ENCODE peak calls at places on chromosomes 12 and 14, in four cellular contexts. U is K562, F is SK-N-SH, M is WTC11. L is an unnamed sample.
A peak's percentile ranks its signal among the peaks of the same experiment; 100 is the strongest.

GRCh38 chr12:123160801-123161487 is 10.1 kb upstream of the PITPNM2 start:
- DNase-seq in F (no peak), M (no peak), U (no peak), L (no peak)

GRCh38 chr12:27555316-27555715 is 31.3 kb downstream of the PPFIBP1 start:
- DNase-seq in U (no peak), M (no peak), F (no peak), L (no peak)

GRCh38 chr12:71865166-71865713 is 25.7 kb downstream of the TBC1D15 start:
- DNase-seq in F (no peak), M (no peak), U (no peak), L (no peak)

GRCh38 chr12:79344855-79345840 is 345.6 kb downstream of the PAWR start:
- DNase-seq in U (peak; percentile 17), M (peak; percentile 61), F (peak; percentile 42), L (peak; percentile 2)

GRCh38 chr14:95424533-95424932 is 91.9 kb downstream of the SYNE3 start:
- DNase-seq in M (no peak), U (no peak), F (no peak), L (no peak)

GRCh38 chr14:68365228-68365627 is 427.6 kb downstream of the ZFP36L1 start:
- DNase-seq in M (no peak), U (no peak), F (no peak), L (no peak)

GRCh38 chr12:108133482-108133881 is 4.4 kb downstream of the WSCD2 start:
- DNase-seq in M (no peak), F (no peak), U (no peak), L (no peak)

GRCh38 chr14:74739293-74740030 is 23.7 kb upstream of the YLPM1 start:
- DNase-seq in U (no peak), M (no peak), F (no peak), L (no peak)

GRCh38 chr14:69716483-69717187 is 50.3 kb upstream of the SRSF5 start:
- DNase-seq in M (no peak), U (no peak), F (no peak), L (no peak)

GRCh38 chr12:131511391-131511802 is 199.5 kb upstream of the SFSWAP start:
- DNase-seq in F (no peak), U (no peak), M (no peak), L (peak; percentile 73)
- TF ChIP-seq USF1 in F (no peak), U (no peak), M (no peak), L (no peak)

DNA sequence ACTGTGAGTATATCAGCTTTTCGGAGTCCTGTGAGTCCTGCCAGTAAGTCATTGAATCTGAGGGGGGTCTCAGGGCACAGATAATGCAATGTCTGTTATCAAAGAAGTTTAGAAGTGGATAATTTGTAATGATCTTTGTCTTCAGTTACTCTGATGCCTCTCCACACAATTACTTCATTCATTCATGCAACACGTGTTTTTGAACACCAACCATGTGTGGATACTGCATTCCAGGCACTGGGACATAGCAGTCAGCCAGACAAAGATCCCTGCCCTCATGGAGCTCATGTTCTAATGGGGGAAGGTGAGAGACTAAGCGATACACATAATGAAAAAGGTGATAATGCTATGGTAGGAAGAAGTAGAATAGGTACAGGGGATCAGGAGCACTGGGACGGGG is 60.8 kb upstream of the SCN8A start:
- DNase-seq in F (no peak), U (no peak), M (no peak), L (no peak)
- TF ChIP-seq USF1 in F (no peak), U (no peak), M (no peak), L (no peak)

GRCh38 chr14:101823081-101823480 is 61.6 kb downstream of the PPP2R5C start:
- DNase-seq in M (no peak), F (no peak), U (no peak), L (no peak)

GRCh38 chr14:101823511-101824120 is 62.1 kb downstream of the PPP2R5C start:
- DNase-seq in U (no peak), F (no peak), M (no peak), L (peak; percentile 68)

GRCh38 chr14:101819251-101819990 is 57.9 kb downstream of the PPP2R5C start:
- DNase-seq in M (no peak), F (no peak), U (no peak), L (no peak)

GRCh38 chr14:101820283-101820798 is 58.8 kb downstream of the PPP2R5C start:
- DNase-seq in F (no peak), M (no peak), U (no peak), L (peak; percentile 65)

GRCh38 chr14:101821528-101821927 is 60.0 kb downstream of the PPP2R5C start:
- DNase-seq in U (no peak), F (no peak), M (no peak), L (no peak)
- TF ChIP-seq USF1 in U (no peak), F (no peak), M (no peak), L (no peak)

DNA sequence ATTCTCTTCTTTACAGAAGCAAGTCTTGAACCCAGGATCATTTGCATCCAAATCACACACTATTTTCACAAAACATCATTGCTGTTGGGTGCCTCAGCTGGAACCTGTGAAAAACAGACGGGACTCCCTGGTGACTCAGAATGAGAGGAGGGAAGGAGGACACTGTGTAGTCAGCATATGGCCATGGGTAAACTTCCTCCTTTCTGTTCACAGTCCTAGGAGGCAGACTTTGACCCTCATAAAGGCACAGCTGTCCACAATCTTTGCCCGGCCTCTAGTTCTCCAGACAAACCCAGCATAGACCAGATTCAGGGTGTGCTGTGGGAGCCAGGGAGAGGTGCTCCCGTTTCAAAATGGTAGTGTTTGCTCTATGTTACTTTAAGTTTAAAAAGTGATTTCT is 62.0 kb downstream of the DYRK2 start:
- DNase-seq in U (no peak), F (no peak), M (no peak), L (peak; percentile 64)
- TF ChIP-seq USF1 in U (no peak), F (no peak), M (no peak), L (no peak)

GRCh38 chr12:125129592-125130255 is 64.5 kb downstream of the AACS start:
- DNase-seq in F (peak; percentile 68), U (no peak), M (no peak), L (no peak)
- TF ChIP-seq USF1 in F (no peak), U (no peak), M (no peak), L (no peak)

GRCh38 chr12:7439579-7440505 is 4.1 kb downstream of the CD163L1 start:
- DNase-seq in U (peak; percentile 70), F (peak; percentile 70), M (peak; percentile 84), L (no peak)
- TF ChIP-seq USF1 in U (no peak), F (no peak), M (peak; percentile 70), L (no peak)

GRCh38 chr12:47714823-47715386 is 9.1 kb upstream of the RPAP3 start:
- DNase-seq in M (no peak), F (no peak), U (no peak), L (no peak)

GRCh38 chr12:47715877-47716548 is 9.3 kb downstream of the ENDOU start:
- DNase-seq in U (no peak), F (no peak), M (no peak), L (no peak)

GRCh38 chr12:47717443-47718193 is 7.7 kb downstream of the ENDOU start:
- DNase-seq in F (peak; percentile 88), M (peak; percentile 88), U (peak; percentile 76), L (no peak)

GRCh38 chr12:47717046-47717442 is 8.2 kb downstream of the ENDOU start:
- DNase-seq in M (no peak), U (no peak), F (no peak), L (no peak)

DNA sequence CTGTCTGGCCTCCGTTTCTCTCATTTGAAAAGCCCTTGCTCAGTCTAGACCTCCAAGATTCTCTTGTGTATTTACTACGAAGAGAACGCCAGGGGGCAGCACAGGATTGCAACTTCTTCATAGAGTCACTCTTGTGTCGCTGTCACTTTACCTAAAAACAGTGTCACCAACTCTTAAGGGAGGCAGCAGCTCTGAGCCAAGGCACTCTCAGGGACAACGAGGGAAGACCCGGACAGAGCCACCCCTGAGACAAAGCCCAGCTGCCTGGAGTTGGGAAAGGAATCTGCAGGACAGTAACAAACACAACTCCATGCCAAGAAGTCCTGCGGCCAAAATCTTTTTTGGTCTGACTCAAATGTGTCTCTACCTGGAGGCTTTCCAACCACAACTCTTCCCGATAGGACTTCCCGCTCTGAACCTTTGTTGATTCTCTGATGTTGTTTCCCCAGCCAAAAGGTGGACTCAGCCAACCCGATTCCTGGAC is 9.6 kb upstream of the RPAP3 start:
- DNase-seq in M (peak; percentile 71), U (peak; percentile 63), F (peak; percentile 63), L (no peak)
- TF ChIP-seq USF1 in M (no peak), U (no peak), F (no peak), L (no peak)

GRCh38 chr12:44689587-44689986 is 186.5 kb downstream of the NELL2 start:
- DNase-seq in F (no peak), M (no peak), U (no peak), L (no peak)
- TF ChIP-seq USF1 in F (no peak), M (no peak), U (no peak), L (no peak)

DNA sequence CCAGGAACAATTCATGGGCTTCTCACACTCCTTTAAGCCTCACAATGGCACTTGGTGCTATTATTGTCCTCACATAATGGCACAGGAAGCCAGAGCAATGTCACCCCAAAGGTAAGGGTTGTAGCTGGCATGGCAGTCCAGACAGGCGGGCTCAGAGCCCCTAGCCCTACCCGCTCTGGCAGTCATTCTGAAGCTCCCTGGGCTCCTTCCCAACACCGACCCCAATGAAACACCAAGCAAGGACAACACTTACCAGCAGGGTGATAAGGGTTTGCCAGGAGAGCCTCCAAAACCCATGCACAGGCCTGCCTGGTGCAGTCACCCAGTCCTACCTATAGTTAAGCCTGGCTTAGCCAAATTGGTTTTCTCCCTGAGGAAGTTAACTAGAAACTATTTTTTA is 30.8 kb downstream of the MAX start:
- DNase-seq in M (no peak), U (no peak), F (no peak), L (no peak)
- TF ChIP-seq USF1 in M (no peak), U (no peak), F (no peak), L (no peak)

L was measured in GM12878.